ENCODE peak calls at places on chromosome 2, in six cellular contexts. O, F, W, E, H and Z are unnamed samples.
A peak's percentile ranks its signal among the peaks of the same experiment; 100 is the strongest.

GRCh38 chr2:128405981-128406601 is 87.4 kb upstream of the HS6ST1 start:
- DNase-seq in O (peak; percentile 12), F (no peak), W (no peak), E (no peak), H (no peak), Z (no peak)

GRCh38 chr2:163735692-163736432 is at the start of gene FIGN:
- DNase-seq in O (peak; percentile 88), F (no peak), W (peak; percentile 54), E (no peak), H (peak; percentile 79), Z (peak; percentile 74)

GRCh38 chr2:172244419-172245130 is 141.9 kb upstream of the DLX2 start:
- DNase-seq in O (no peak), F (no peak), W (peak; percentile 41), E (no peak), H (no peak), Z (no peak)

GRCh38 chr2:55989405-55989804 is 65.8 kb upstream of the EFEMP1 start:
- DNase-seq in O (no peak), F (no peak), W (no peak), E (no peak), H (no peak), Z (no peak)

GRCh38 chr2:56713161-56713676 is 529.4 kb downstream of the CCDC85A start:
- DNase-seq in O (no peak), F (no peak), W (peak; percentile 31), E (no peak), H (no peak), Z (no peak)

GRCh38 chr2:39837856-39838453 is 58.9 kb upstream of the THUMPD2 start:
- DNase-seq in O (no peak), F (no peak), W (no peak), E (no peak), H (no peak), Z (no peak)

GRCh38 chr2:30721241-30721640 is 86.0 kb downstream of the CAPN13 start:
- DNase-seq in O (peak; percentile 2), F (no peak), W (no peak), E (no peak), H (no peak), Z (no peak)

GRCh38 chr2:102107741-102108070 is 34.8 kb upstream of the IL1R1 start:
- DNase-seq in O (no peak), F (no peak), W (no peak), E (no peak), H (no peak), Z (no peak)

GRCh38 chr2:26807788-26808460 is 22.1 kb downstream of the CENPA start:
- DNase-seq in O (no peak), F (no peak), W (peak; percentile 28), E (no peak), H (no peak), Z (no peak)

GRCh38 chr2:179132076-179132475 is 82.1 kb upstream of the CCDC141 start:
- DNase-seq in O (no peak), F (no peak), W (no peak), E (no peak), H (no peak), Z (no peak)

GRCh38 chr2:166106431-166107015 is 21.3 kb downstream of the SCN1A start:
- DNase-seq in O (no peak), F (no peak), W (no peak), E (no peak), H (no peak), Z (no peak)

GRCh38 chr2:84497285-84497684 is 19.0 kb upstream of the DNAH6 start:
- DNase-seq in O (no peak), F (no peak), W (no peak), E (no peak), H (no peak), Z (no peak)